ENCODE peak calls at places on chromosomes 3 and 15, in six cellular contexts. N is cardiac fibroblast; V is CD8-positive, alpha-beta T cell; S is MM.1S; L is AG09319; T is stomach. Z is an unnamed sample.

GRCh38 chr3:14558029-14558428 is 17.9 kb upstream of the GRIP2 start:
- DNase-seq in V (no peak), S (no peak), N (no peak), T (no peak), L (no peak), Z (no peak)

GRCh38 chr3:13612829-13613228 is 63.9 kb downstream of the FBLN2 start:
- DNase-seq in N (peak), V (no peak), T (no peak), S (no peak), L (peak), Z (peak)

GRCh38 chr3:8198605-8199004 is 303.0 kb upstream of the LMCD1 start:
- DNase-seq in T (no peak), N (no peak), S (no peak), V (no peak), L (no peak), Z (no peak)

GRCh38 chr3:186483611-186484340 is 60.4 kb downstream of the CRYGS start:
- DNase-seq in S (no peak), V (no peak), N (no peak), L (no peak), T (no peak), Z (no peak)

GRCh38 chr15:75389791-75390382 is 21.5 kb upstream of the MAN2C1 start:
- DNase-seq in V (no peak), T (no peak), N (no peak), L (no peak), S (no peak), Z (peak)

GRCh38 chr3:115710799-115711198 is 87.5 kb downstream of the GAP43 start:
- DNase-seq in L (no peak), S (no peak), N (peak), V (no peak), T (no peak), Z (no peak)

GRCh38 chr15:51367322-51367976 is 26.0 kb downstream of the GLDN start:
- DNase-seq in S (no peak), N (peak), T (peak), L (peak), V (no peak), Z (no peak)

GRCh38 chr3:8962226-8962861 is 928 bp downstream of the RAD18 start:
- DNase-seq in N (peak), T (no peak), V (no peak), S (peak), L (no peak), Z (no peak)

GRCh38 chr3:171838218-171838720 is 4.9 kb upstream of the TMEM212 start:
- DNase-seq in V (no peak), S (no peak), L (no peak), N (peak), T (no peak), Z (peak)

GRCh38 chr3:149969110-149969944 is 1.4 kb downstream of the PFN2 start:
- DNase-seq in L (peak), V (no peak), N (peak), S (no peak), T (no peak), Z (peak)

GRCh38 chr3:24123596-24123995 is 178.5 kb downstream of the NR1D2 start:
- DNase-seq in L (no peak), N (peak), V (no peak), T (no peak), S (no peak), Z (peak)

GRCh38 chr15:32657198-32657886 is 15.8 kb downstream of the SCG5 start:
- DNase-seq in S (peak), L (no peak), V (no peak), N (no peak), T (peak), Z (peak)

GRCh38 chr3:23810342-23811116 is 4.8 kb downstream of the UBE2E1 start:
- DNase-seq in T (peak), L (no peak), V (peak), N (peak), S (peak), Z (peak)

GRCh38 chr15:73972984-73973682 is 19.0 kb downstream of the STOML1 start:
- DNase-seq in T (peak), V (peak), L (no peak), S (peak), N (peak), Z (peak)

GRCh38 chr3:72692959-72693518 is 155.2 kb downstream of the SHQ1 start:
- DNase-seq in L (no peak), N (no peak), S (no peak), V (no peak), T (no peak), Z (no peak)

GRCh38 chr3:183537295-183537730 is 18.2 kb downstream of the KLHL6 start:
- DNase-seq in L (no peak), S (no peak), N (peak), V (no peak), T (no peak), Z (peak)

GRCh38 chr15:75732809-75733451 is 20.3 kb upstream of the CSPG4 start:
- DNase-seq in S (peak), N (peak), T (peak), L (no peak), V (no peak), Z (peak)

GRCh38 chr3:141391298-141392017 is 23.2 kb downstream of the ZBTB38 start:
- DNase-seq in T (no peak), N (peak), S (peak), V (no peak), L (no peak), Z (no peak)

GRCh38 chr3:39208463-39209055 is 16.2 kb upstream of the XIRP1 start:
- DNase-seq in V (peak), S (peak), N (peak), L (peak), T (peak), Z (peak)

GRCh38 chr3:101722394-101723173 is 1.8 kb upstream of the CEP97 start:
- DNase-seq in T (no peak), V (no peak), N (no peak), L (no peak), S (peak), Z (no peak)

GRCh38 chr3:27752926-27753325 is 30.8 kb upstream of the EOMES start:
- DNase-seq in N (no peak), T (no peak), S (peak), L (no peak), V (no peak), Z (no peak)

GRCh38 chr3:72888546-72889309 is 882 bp downstream of the GXYLT2 start:
- DNase-seq in V (no peak), L (no peak), T (no peak), N (peak), S (no peak), Z (peak)

GRCh38 chr15:91867581-91868026 is 14.1 kb downstream of the SLCO3A1 start:
- DNase-seq in N (peak), T (peak), V (no peak), L (peak), S (no peak), Z (peak)

GRCh38 chr15:66425837-66426236 is 39.1 kb downstream of the MAP2K1 start:
- DNase-seq in V (no peak), T (no peak), S (no peak), N (no peak), L (no peak), Z (no peak)

GRCh38 chr3:129855454-129856419 is 37.8 kb downstream of the TMCC1 start:
- DNase-seq in N (peak), S (no peak), V (no peak), L (no peak), T (no peak), Z (peak)

GRCh38 chr3:120048355-120048754 is 45.9 kb downstream of the GSK3B start:
- DNase-seq in L (no peak), S (no peak), N (peak), T (no peak), V (no peak), Z (no peak)

GRCh38 chr15:63837032-63837431 is 3.3 kb upstream of the HERC1 start:
- DNase-seq in T (no peak), L (no peak), V (no peak), N (no peak), S (no peak), Z (no peak)

GRCh38 chr3:175704366-175705041 is 845.4 kb downstream of the NAALADL2 start:
- DNase-seq in N (no peak), S (peak), T (no peak), L (no peak), V (no peak), Z (no peak)

GRCh38 chr3:125684199-125684598 is 88.9 kb upstream of the OSBPL11 start:
- DNase-seq in S (no peak), V (no peak), L (no peak), T (peak), N (peak), Z (no peak)

DNA sequence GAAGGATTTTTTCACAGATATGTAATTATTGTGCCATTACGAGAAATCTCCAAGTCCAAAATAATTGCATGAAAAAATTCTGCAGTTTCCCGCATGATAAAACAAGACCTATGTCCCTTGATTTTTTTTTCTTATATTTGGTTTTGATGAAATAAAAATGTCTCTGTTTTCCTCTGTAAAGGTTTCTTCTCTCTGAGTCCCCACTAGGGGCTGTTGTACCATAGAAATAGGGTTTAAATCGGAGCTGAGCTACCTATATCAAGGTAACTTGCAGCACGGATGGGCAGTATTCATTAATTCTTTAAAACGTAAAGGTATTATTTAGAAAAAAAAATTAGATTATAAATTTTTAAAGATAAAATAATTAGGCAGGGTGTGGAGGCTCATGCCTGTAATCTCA is 66.6 kb upstream of the IGF1R start:
- DNase-seq in V (no peak), S (no peak), L (no peak), T (no peak), N (no peak), Z (no peak)
- TF ChIP-seq CTCF in V (peak), S (no peak), L (no peak), T (no peak), N (no peak), Z (no peak)

GRCh38 chr3:5123937-5124336 is 1.8 kb downstream of the ARL8B start:
- DNase-seq in S (no peak), N (no peak), V (no peak), T (no peak), L (no peak), Z (no peak)

GRCh38 chr3:5122030-5122740 is at the start of gene ARL8B:
- DNase-seq in V (peak), T (peak), S (peak), N (peak), L (peak), Z (peak)

GRCh38 chr3:5126586-5126985 is 4.5 kb downstream of the ARL8B start:
- DNase-seq in V (no peak), T (no peak), S (no peak), N (peak), L (no peak), Z (no peak)

GRCh38 chr3:5120446-5120845 is 1.6 kb upstream of the ARL8B start:
- DNase-seq in V (no peak), T (no peak), L (no peak), S (no peak), N (no peak), Z (no peak)

DNA sequence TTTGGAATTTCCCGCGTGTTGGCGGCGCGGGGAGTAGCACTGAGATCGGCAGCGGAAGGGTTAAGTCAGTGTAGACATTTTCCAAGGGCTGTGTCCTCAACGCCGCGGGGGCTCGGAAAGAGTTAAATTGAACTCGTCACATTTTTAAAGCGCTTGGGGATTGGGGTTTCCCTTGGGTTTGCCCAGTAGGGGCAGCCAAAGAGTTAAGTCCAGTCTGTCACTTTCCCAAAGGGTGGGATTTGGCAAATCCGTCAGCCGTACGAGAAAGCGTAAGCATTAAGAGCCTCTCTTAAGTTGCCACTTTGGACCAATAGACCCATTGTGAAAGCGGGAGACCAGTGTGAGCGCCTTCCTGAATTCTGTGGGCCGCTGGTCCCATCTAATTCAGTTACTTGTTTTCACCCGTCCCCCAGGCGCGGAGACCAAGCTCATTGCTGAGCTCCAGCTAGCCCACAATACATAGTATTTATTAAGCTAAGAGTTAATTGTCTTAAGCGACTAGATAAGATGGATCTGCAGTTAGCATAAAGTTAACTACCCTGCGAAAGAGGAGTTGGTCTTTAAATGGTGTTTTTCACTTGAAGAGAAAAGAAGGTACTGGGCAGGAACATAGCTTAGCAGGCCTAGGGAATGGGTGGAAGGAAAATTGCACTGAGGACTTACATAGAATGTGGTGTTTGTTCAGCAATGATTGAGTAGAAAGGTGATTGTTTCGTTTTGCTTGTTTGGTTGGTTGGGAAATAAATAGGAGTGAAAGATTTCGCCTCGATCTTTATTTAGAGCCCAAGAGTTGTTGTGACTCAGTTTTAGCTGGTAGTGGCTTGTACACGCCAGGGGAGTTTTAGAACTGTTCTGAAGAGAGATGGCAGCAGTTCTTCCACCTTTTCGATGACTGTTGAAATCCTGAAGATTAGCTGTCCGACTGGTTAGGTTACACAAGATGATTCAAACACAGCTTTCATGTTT is 932 bp downstream of the ARL8B start:
- DNase-seq in T (peak), N (peak), V (no peak), S (peak), L (peak), Z (peak)
- TF ChIP-seq CTCF in T (no peak), N (no peak), V (no peak), S (no peak), L (no peak), Z (no peak)

GRCh38 chr3:127255516-127255915 is 32.3 kb downstream of the PRR20G start:
- DNase-seq in V (no peak), N (no peak), T (no peak), S (no peak), L (no peak), Z (no peak)

GRCh38 chr3:127256138-127256537 is 31.7 kb downstream of the PRR20G start:
- DNase-seq in V (no peak), T (no peak), S (no peak), N (no peak), L (no peak), Z (no peak)

GRCh38 chr3:127254001-127254400 is 33.8 kb downstream of the PRR20G start:
- DNase-seq in V (no peak), N (no peak), S (no peak), T (no peak), L (no peak), Z (no peak)

GRCh38 chr3:127253491-127253890 is 34.4 kb downstream of the PRR20G start:
- DNase-seq in S (no peak), T (no peak), L (no peak), V (no peak), N (no peak), Z (no peak)

GRCh38 chr3:127254730-127255129 is 33.1 kb downstream of the PRR20G start:
- DNase-seq in V (no peak), L (no peak), T (no peak), N (no peak), S (peak), Z (no peak)
- TF ChIP-seq CTCF in V (no peak), L (peak), T (no peak), N (peak), S (peak), Z (no peak)

GRCh38 chr3:127121850-127122249 is 71.1 kb upstream of the PRR23E start:
- DNase-seq in V (no peak), T (no peak), L (no peak), S (no peak), N (no peak), Z (no peak)

GRCh38 chr3:127123533-127123932 is 69.4 kb upstream of the PRR23E start:
- DNase-seq in S (no peak), N (no peak), T (peak), V (no peak), L (no peak), Z (no peak)

GRCh38 chr3:127121221-127121647 is 71.7 kb upstream of the PRR23E start:
- DNase-seq in S (no peak), N (no peak), V (no peak), L (no peak), T (no peak), Z (no peak)

DNA sequence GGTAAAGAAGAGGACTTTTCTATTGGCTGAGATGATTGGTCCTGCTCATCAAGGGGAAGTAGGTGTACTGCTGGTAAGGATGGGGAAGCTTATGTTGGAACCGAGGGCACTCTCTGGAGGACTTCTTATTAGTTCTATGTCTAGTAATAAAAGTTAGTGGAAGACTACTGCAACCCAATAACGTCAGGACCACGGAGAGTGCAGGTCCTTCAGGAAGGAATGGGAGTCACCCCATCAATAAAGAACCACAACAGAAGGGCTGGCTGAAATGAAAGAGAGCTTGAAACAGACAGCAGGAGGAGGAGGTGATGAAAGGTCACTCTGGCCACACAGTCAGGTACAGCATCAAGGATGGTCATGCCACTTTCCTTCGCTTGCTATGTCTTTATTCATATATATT is 68.8 kb upstream of the PRR23E start:
- DNase-seq in T (no peak), N (peak), V (no peak), L (no peak), S (no peak), Z (peak)
- TF ChIP-seq CTCF in T (no peak), N (no peak), V (no peak), L (no peak), S (no peak), Z (peak)

GRCh38 chr15:89200182-89200581 is 21.2 kb downstream of the RLBP1 start:
- DNase-seq in V (no peak), L (no peak), T (no peak), S (no peak), N (no peak), Z (no peak)
- TF ChIP-seq CTCF in V (no peak), L (no peak), T (no peak), S (no peak), N (no peak), Z (no peak)

GRCh38 chr3:106059953-106060517 is 191.2 kb upstream of the CBLB start:
- DNase-seq in S (no peak), N (no peak), V (no peak), T (no peak), L (no peak), Z (no peak)

GRCh38 chr3:106063909-106064308 is 195.1 kb upstream of the CBLB start:
- DNase-seq in N (no peak), V (no peak), S (no peak), T (no peak), L (no peak), Z (no peak)

GRCh38 chr3:106056919-106057318 is 188.1 kb upstream of the CBLB start:
- DNase-seq in T (no peak), S (no peak), V (no peak), N (no peak), L (no peak), Z (no peak)

DNA sequence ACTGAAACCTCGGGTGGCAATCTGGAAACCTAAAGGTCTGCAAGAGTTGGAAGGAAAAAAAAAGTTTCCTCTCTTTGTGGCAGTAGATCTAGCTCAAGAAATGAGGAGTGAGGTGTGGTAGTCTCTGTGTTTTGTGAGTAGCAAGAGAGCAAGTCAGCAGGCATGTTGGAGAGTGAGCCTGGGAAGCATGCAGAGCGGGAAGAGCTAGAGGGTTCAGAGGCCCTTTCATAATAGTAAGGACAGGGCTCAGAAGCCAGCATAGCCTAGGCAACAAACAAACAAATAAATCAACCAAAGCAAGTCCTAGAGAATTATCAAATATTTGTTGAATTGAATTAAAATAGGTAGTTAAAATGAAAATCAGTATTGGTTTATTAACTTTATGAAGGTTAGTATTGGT is 189.7 kb upstream of the CBLB start:
- DNase-seq in S (no peak), L (no peak), V (no peak), N (peak), T (no peak), Z (no peak)
- TF ChIP-seq CTCF in S (no peak), L (no peak), V (no peak), N (no peak), T (no peak), Z (no peak)

GRCh38 chr3:128846501-128846900 is 32.9 kb upstream of the ACAD9 start:
- DNase-seq in V (no peak), N (no peak), T (no peak), L (no peak), S (no peak), Z (no peak)

GRCh38 chr3:128841926-128842920 is 37.2 kb upstream of the ACAD9 start:
- DNase-seq in N (no peak), S (no peak), L (no peak), T (no peak), V (no peak), Z (no peak)

GRCh38 chr3:128845695-128846491 is 33.5 kb upstream of the ACAD9 start:
- DNase-seq in N (peak), T (peak), V (peak), L (peak), S (peak), Z (peak)

GRCh38 chr3:128845119-128845518 is 34.3 kb upstream of the ACAD9 start:
- DNase-seq in N (no peak), S (no peak), T (no peak), V (no peak), L (no peak), Z (no peak)

DNA sequence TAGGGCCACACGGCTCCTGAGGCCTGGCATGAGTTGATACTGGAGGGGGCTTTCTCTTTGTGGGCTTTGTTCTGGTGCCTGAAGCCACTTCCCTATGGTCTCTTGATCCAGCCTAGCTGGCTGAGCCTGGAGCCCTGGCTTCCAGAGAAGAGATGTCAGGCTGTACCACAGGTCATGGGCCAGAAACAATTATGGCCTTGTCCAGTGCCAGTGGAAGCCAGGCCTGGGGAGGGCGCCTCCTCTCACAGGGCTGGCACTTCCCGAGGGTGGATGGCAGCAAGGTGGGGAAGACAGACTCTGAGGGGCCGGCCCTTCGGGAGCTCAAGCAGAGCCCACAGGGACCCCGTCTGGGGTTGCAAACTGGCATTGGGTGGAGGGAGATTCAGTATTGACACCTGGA is 34.9 kb upstream of the ACAD9 start:
- DNase-seq in L (no peak), S (no peak), V (no peak), T (no peak), N (no peak), Z (no peak)
- TF ChIP-seq CTCF in L (no peak), S (no peak), V (no peak), T (no peak), N (no peak), Z (no peak)